ENCODE peak calls at places on chromosome 11, in six cellular contexts. One of them, this sample, is unnamed.

GRCh38 chr11:43508511-43508918 is 149.8 kb downstream of the TTC17 start:
- DNase-seq in HepG2: no peak
- DNase-seq in K562: no peak
- DNase-seq in HCT116: no peak
- DNase-seq in SK-N-SH: no peak
- DNase-seq in H1: no peak
- DNase-seq in this sample: no peak

GRCh38 chr11:8959546-8960166 is 4.6 kb downstream of the TMEM9B start:
- DNase-seq in HCT116: peak
- DNase-seq in SK-N-SH: peak
- DNase-seq in HepG2: peak
- DNase-seq in K562: peak
- DNase-seq in H1: no peak
- DNase-seq in this sample: peak

GRCh38 chr11:127710831-127711230 is 710.3 kb upstream of the KIRREL3 start:
- DNase-seq in HCT116: no peak
- DNase-seq in H1: no peak
- DNase-seq in SK-N-SH: no peak
- DNase-seq in HepG2: no peak
- DNase-seq in K562: no peak
- DNase-seq in this sample: no peak

GRCh38 chr11:66637557-66638176 is 836 bp upstream of the RBM4 start:
- DNase-seq in HepG2: no peak
- DNase-seq in H1: no peak
- DNase-seq in SK-N-SH: no peak
- DNase-seq in HCT116: no peak
- DNase-seq in K562: no peak
- DNase-seq in this sample: no peak

GRCh38 chr11:118194835-118195627 is 18.6 kb upstream of the SCN2B start:
- DNase-seq in HepG2: peak
- DNase-seq in SK-N-SH: no peak
- DNase-seq in K562: no peak
- DNase-seq in HCT116: no peak
- DNase-seq in H1: no peak
- DNase-seq in this sample: no peak

GRCh38 chr11:9953994-9954626 is 290.2 kb downstream of the SWAP70 start:
- DNase-seq in HepG2: no peak
- DNase-seq in K562: no peak
- DNase-seq in HCT116: no peak
- DNase-seq in SK-N-SH: no peak
- DNase-seq in H1: no peak
- DNase-seq in this sample: no peak

GRCh38 chr11:20256925-20257324 is 96.7 kb upstream of the DBX1 start:
- DNase-seq in H1: no peak
- DNase-seq in K562: no peak
- DNase-seq in HCT116: no peak
- DNase-seq in HepG2: no peak
- DNase-seq in SK-N-SH: no peak
- DNase-seq in this sample: no peak

GRCh38 chr11:65291613-65292012 is 23.1 kb upstream of the CDC42EP2 start:
- DNase-seq in H1: no peak
- DNase-seq in HepG2: peak
- DNase-seq in K562: no peak
- DNase-seq in SK-N-SH: no peak
- DNase-seq in HCT116: no peak
- DNase-seq in this sample: no peak

GRCh38 chr11:70912226-70912840 is 340.0 kb downstream of the SHANK2 start:
- DNase-seq in SK-N-SH: no peak
- DNase-seq in HepG2: no peak
- DNase-seq in HCT116: no peak
- DNase-seq in H1: no peak
- DNase-seq in K562: no peak
- DNase-seq in this sample: no peak

GRCh38 chr11:84819128-84819527 is 808.0 kb downstream of the DLG2 start:
- DNase-seq in HCT116: no peak
- DNase-seq in K562: no peak
- DNase-seq in SK-N-SH: no peak
- DNase-seq in H1: no peak
- DNase-seq in HepG2: no peak
- DNase-seq in this sample: no peak

GRCh38 chr11:64148200-64148916 is 17.6 kb downstream of the MACROD1 start:
- DNase-seq in SK-N-SH: peak
- DNase-seq in K562: peak
- DNase-seq in H1: peak
- DNase-seq in HepG2: peak
- DNase-seq in HCT116: peak
- DNase-seq in this sample: peak

GRCh38 chr11:10899542-10899830 is 41.6 kb upstream of the ZBED5 start:
- DNase-seq in HepG2: no peak
- DNase-seq in H1: no peak
- DNase-seq in K562: peak
- DNase-seq in HCT116: no peak
- DNase-seq in SK-N-SH: peak
- DNase-seq in this sample: no peak

GRCh38 chr11:3074912-3075589 is 17.8 kb upstream of the CARS1 start:
- DNase-seq in SK-N-SH: no peak
- DNase-seq in H1: no peak
- DNase-seq in K562: no peak
- DNase-seq in HepG2: no peak
- DNase-seq in HCT116: no peak
- DNase-seq in this sample: no peak

GRCh38 chr11:118238947-118239346 is 13.2 kb downstream of the MPZL3 start:
- DNase-seq in K562: no peak
- DNase-seq in HCT116: no peak
- DNase-seq in HepG2: no peak
- DNase-seq in H1: no peak
- DNase-seq in SK-N-SH: no peak
- DNase-seq in this sample: no peak

GRCh38 chr11:134248910-134249480 is 4.2 kb downstream of the THYN1 start:
- DNase-seq in HCT116: no peak
- DNase-seq in H1: no peak
- DNase-seq in K562: peak
- DNase-seq in HepG2: no peak
- DNase-seq in SK-N-SH: no peak
- DNase-seq in this sample: no peak

GRCh38 chr11:69907611-69908010 is 88.4 kb upstream of the FGF3 start:
- DNase-seq in HCT116: no peak
- DNase-seq in SK-N-SH: no peak
- DNase-seq in K562: no peak
- DNase-seq in HepG2: no peak
- DNase-seq in H1: no peak
- DNase-seq in this sample: no peak

GRCh38 chr11:125903753-125904659 is at the start of gene DDX25:
- DNase-seq in HepG2: no peak
- DNase-seq in H1: peak
- DNase-seq in SK-N-SH: peak
- DNase-seq in HCT116: no peak
- DNase-seq in K562: no peak
- DNase-seq in this sample: no peak

GRCh38 chr11:128915148-128915519 is 24.0 kb downstream of the KCNJ5 start:
- DNase-seq in K562: no peak
- DNase-seq in SK-N-SH: no peak
- DNase-seq in H1: no peak
- DNase-seq in HCT116: no peak
- DNase-seq in HepG2: no peak
- DNase-seq in this sample: no peak

GRCh38 chr11:59610289-59610688 is 5.3 kb downstream of the OSBP start:
- DNase-seq in H1: no peak
- DNase-seq in HCT116: no peak
- DNase-seq in HepG2: no peak
- DNase-seq in K562: no peak
- DNase-seq in SK-N-SH: no peak
- DNase-seq in this sample: no peak

GRCh38 chr11:14350215-14350614 is 8.8 kb downstream of the RRAS2 start:
- DNase-seq in K562: no peak
- DNase-seq in H1: no peak
- DNase-seq in SK-N-SH: no peak
- DNase-seq in HepG2: no peak
- DNase-seq in HCT116: no peak
- DNase-seq in this sample: no peak

GRCh38 chr11:131918663-131919062 is 548.2 kb downstream of the NTM start:
- DNase-seq in K562: no peak
- DNase-seq in SK-N-SH: no peak
- DNase-seq in HepG2: no peak
- DNase-seq in H1: no peak
- DNase-seq in HCT116: no peak
- DNase-seq in this sample: no peak

GRCh38 chr11:75968021-75968685 is 153.1 kb downstream of the UVRAG start:
- DNase-seq in K562: no peak
- DNase-seq in HepG2: no peak
- DNase-seq in H1: no peak
- DNase-seq in SK-N-SH: no peak
- DNase-seq in HCT116: no peak
- DNase-seq in this sample: no peak
- TF ChIP-seq JUND in K562: no peak
- TF ChIP-seq JUND in HepG2: no peak
- TF ChIP-seq JUND in H1: no peak
- TF ChIP-seq JUND in SK-N-SH: no peak
- TF ChIP-seq JUND in HCT116: no peak
- TF ChIP-seq JUND in this sample: no peak

DNA sequence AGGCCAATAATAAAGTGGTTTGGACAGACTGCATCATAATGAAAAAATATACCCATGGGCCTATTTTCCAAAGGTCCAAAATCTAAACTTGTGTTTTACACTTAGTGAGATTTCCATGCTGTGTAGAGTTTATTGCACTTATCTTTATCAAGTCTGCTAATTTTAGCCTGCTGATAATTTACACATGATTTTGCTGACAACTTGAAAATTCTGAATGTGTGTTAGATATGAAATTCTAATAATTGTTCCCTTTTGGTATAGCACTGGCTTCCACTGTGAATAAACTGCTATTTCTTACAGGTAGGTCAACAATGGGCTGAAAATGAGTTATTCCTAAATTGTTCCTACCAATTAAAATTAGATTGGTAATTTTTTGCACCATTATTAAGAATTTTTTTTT is 589.1 kb upstream of the ANO3 start:
- DNase-seq in HCT116: no peak
- DNase-seq in K562: no peak
- DNase-seq in HepG2: no peak
- DNase-seq in H1: no peak
- DNase-seq in SK-N-SH: no peak
- DNase-seq in this sample: no peak
- TF ChIP-seq JUND in HCT116: no peak
- TF ChIP-seq JUND in K562: no peak
- TF ChIP-seq JUND in HepG2: no peak
- TF ChIP-seq JUND in H1: no peak
- TF ChIP-seq JUND in SK-N-SH: no peak
- TF ChIP-seq JUND in this sample: no peak

DNA sequence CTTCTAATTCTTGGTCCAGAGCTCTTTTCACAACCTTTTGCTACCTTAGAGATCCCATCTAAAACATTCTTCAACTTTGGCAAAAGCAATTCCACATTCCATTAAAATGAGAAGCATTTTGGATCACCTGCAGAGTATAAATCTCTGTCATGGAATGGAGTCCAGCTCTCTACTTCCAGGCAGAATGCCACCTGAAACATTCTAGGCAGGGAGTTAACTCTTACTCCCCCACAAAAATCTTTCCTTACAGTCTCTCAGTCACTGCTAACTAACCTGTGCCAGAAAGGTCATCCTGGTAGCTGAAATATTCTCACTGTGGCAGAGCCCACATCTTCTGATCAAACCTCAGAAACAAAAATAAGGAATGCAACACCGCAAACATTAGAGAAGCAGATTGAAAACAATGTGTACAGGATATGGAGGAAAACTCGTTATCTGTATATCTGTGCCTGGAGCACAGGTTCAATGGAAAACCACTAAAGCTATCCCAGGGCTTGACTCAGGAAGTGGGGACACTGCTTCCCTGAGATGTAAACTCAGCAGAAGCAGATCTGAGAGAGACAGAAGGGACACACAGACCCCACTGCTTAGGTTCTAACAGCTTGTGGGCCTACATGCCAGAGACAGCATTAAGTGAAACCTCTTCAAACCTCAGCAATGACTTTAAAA is 78.9 kb downstream of the KCNC1 start:
- DNase-seq in HepG2: no peak
- DNase-seq in SK-N-SH: no peak
- DNase-seq in K562: no peak
- DNase-seq in HCT116: no peak
- DNase-seq in H1: no peak
- DNase-seq in this sample: peak
- TF ChIP-seq JUND in HepG2: no peak
- TF ChIP-seq JUND in SK-N-SH: peak
- TF ChIP-seq JUND in K562: no peak
- TF ChIP-seq JUND in HCT116: no peak
- TF ChIP-seq JUND in H1: no peak
- TF ChIP-seq JUND in this sample: peak

GRCh38 chr11:119585038-119585666 is 143.8 kb downstream of the NECTIN1 start:
- DNase-seq in K562: no peak
- DNase-seq in HepG2: no peak
- DNase-seq in H1: peak
- DNase-seq in SK-N-SH: peak
- DNase-seq in HCT116: no peak
- DNase-seq in this sample: peak
- TF ChIP-seq JUND in K562: no peak
- TF ChIP-seq JUND in HepG2: no peak
- TF ChIP-seq JUND in H1: no peak
- TF ChIP-seq JUND in SK-N-SH: no peak
- TF ChIP-seq JUND in HCT116: no peak
- TF ChIP-seq JUND in this sample: no peak

GRCh38 chr11:942853-943252 is 17.2 kb downstream of the AP2A2 start:
- DNase-seq in K562: no peak
- DNase-seq in HCT116: no peak
- DNase-seq in SK-N-SH: no peak
- DNase-seq in HepG2: no peak
- DNase-seq in H1: no peak
- DNase-seq in this sample: no peak
- TF ChIP-seq JUND in K562: no peak
- TF ChIP-seq JUND in HCT116: no peak
- TF ChIP-seq JUND in SK-N-SH: no peak
- TF ChIP-seq JUND in HepG2: no peak
- TF ChIP-seq JUND in H1: no peak
- TF ChIP-seq JUND in this sample: no peak